ENCODE peak calls at places on chromosomes 13 and 19, in six cellular contexts. O is IMR-90, B is prostate gland, S is AG04450, M is GM23248, V is DND-41. W is an unnamed sample. For H3K27me3, the result is how much of the 10 kb centered on the place peaks cover.

GRCh38 chr13:97884707-97885468 is 68.6 kb upstream of the IPO5 start:
- DNase-seq in O (no peak), B (no peak), S (no peak), M (no peak), V (no peak), W (no peak)

GRCh38 chr13:54029226-54029625 is 1000.6 kb downstream of the OLFM4 start:
- DNase-seq in O (no peak), B (no peak), S (no peak), M (no peak), V (no peak), W (no peak)

GRCh38 chr13:34678154-34678553 is 263.9 kb upstream of the NBEA start:
- DNase-seq in O (no peak), B (no peak), S (no peak), M (peak), V (no peak), W (no peak)

GRCh38 chr19:46863818-46864629 is 3.2 kb downstream of the ARHGAP35 start:
- DNase-seq in O (peak), B (peak), S (no peak), M (peak), V (no peak), W (no peak)

GRCh38 chr13:114157869-114158495 is 21.1 kb upstream of the CFAP97D2 start:
- DNase-seq in O (no peak), B (no peak), S (no peak), M (no peak), V (no peak), W (no peak)

GRCh38 chr19:7494416-7495098 is 5.7 kb upstream of the PEX11G start:
- DNase-seq in O (no peak), B (peak), S (no peak), M (no peak), V (no peak), W (no peak)

GRCh38 chr19:37466277-37466797 is 907 bp downstream of the ZNF569 start:
- DNase-seq in O (no peak), B (no peak), S (no peak), M (no peak), V (no peak), W (no peak)

GRCh38 chr13:98839826-98840769 is 87.6 kb upstream of the SLC15A1 start:
- DNase-seq in O (peak), B (peak), S (no peak), M (peak), V (peak), W (no peak)

GRCh38 chr19:41911889-41912731 is 16.1 kb downstream of the ERFL start:
- DNase-seq in O (no peak), B (no peak), S (no peak), M (no peak), V (no peak), W (no peak)

GRCh38 chr19:54096642-54097106 is 3.9 kb downstream of the OSCAR start:
- DNase-seq in O (peak), B (no peak), S (no peak), M (peak), V (no peak), W (no peak)

GRCh38 chr13:71962735-71963134 is 95.7 kb upstream of the DACH1 start:
- DNase-seq in O (no peak), B (no peak), S (no peak), M (no peak), V (no peak), W (no peak)
- H3K27ac ChIP-seq in O (no peak), B (no peak), S (no peak), M (no peak), V (no peak), W (no peak)

DNA sequence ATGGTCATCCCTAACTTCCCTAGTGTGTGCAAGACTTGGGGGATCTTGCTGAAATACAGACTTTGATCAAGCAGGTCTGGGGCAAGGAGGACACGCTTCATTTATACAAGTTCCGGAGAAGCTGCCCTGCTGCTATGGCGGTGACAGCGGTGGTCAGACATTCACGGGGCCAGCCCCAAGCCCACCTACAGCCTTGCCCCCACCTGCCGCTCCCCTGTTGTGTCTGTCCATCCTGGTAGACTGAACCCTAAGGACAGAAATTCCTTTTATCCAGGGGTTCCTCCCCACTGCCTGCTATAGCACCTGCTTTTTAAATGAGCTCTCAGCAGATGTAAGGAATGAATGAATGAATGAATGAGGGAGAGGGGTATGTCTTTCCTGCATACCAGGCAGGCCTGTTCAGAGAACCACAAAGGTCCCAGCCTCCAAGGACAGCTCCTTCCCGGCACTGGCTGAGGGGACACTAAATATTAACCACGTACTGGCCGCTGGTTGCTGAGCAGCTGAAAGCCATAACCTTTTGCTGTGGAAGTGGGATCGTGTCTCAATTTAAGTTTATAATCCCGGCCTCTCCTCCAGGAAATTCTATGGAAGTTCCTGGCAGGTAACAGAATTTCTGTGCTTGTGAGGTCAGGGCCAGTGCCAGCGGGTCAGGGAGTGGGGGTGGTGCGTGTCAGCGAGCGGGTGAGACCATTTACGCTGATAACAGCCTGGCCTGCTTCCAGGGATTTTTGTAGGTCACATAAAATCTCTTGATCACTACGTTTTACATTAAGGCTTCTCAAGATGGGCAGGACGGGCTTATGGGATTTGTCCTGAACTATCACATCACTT is 27.1 kb downstream of the TSSK6 start:
- DNase-seq in O (no peak), B (no peak), S (no peak), M (peak), V (no peak), W (no peak)
- H3K27me3 ChIP-seq in O (under half), B (under half), S (under half), M (under half), V (under half), W (under half)

DNA sequence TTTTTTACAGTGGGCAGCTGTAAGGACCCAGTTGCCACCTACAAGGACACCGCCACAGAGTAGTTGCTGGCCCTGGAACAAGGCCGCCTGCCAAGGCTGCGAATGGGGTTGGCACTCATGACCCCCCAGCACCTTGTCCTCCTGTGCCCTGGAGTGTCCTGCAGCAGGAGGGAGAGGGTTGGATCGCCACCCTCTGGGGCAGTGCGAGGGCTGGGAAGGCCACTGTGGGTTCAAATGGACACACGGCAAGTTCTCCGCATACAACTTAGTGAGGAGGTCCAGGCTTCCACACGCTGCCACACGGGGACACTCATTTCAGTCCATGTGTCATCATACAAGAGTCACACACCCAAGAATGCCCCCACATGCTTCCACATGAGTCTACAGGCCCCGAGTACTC is 978 bp downstream of the KLK8 start:
- DNase-seq in O (no peak), B (no peak), S (no peak), M (no peak), V (no peak), W (no peak)
- H3K27ac ChIP-seq in O (no peak), B (no peak), S (no peak), M (no peak), V (no peak), W (no peak)

DNA sequence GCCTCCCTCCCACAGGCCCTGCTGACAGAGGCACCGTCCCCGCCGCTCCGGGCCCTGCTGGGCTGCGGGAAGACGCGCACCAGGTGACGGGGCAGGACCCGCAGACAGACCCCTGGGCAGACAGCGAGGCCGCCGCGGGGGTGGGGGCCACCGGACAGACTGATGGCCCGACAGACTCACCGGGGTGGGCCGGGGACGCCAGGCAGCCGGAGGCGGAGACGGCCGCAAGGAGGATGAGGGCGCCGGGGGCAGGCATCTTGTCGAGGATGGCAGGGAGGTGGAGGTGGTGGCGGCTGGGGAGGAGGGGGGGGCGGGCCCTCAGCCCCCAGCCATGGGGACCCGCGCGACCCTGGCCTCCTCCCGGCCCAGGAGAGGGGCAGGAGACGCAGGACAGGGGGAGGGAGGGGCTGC is 309 bp downstream of the LMTK3 start:
- DNase-seq in O (no peak), B (no peak), S (no peak), M (no peak), V (no peak), W (no peak)
- H3K27me3 ChIP-seq in O (under half), B (under half), S (under half), M (under half), V (under half), W (under half)

GRCh38 chr19:16623576-16623975 is 4.4 kb downstream of the MED26 start:
- DNase-seq in O (no peak), B (no peak), S (no peak), M (no peak), V (no peak), W (no peak)

GRCh38 chr19:16627194-16627927 is 643 bp downstream of the MED26 start:
- DNase-seq in O (no peak), B (no peak), S (no peak), M (peak), V (peak), W (no peak)

GRCh38 chr19:16626796-16627193 is 1.2 kb downstream of the MED26 start:
- DNase-seq in O (no peak), B (no peak), S (no peak), M (peak), V (peak), W (no peak)

GRCh38 chr19:16624236-16624635 is 3.8 kb downstream of the MED26 start:
- DNase-seq in O (no peak), B (no peak), S (no peak), M (no peak), V (no peak), W (no peak)

GRCh38 chr19:16625183-16625958 is 2.6 kb downstream of the MED26 start:
- DNase-seq in O (no peak), B (no peak), S (no peak), M (no peak), V (no peak), W (no peak)
- H3K27ac ChIP-seq in O (no peak), B (no peak), S (no peak), M (no peak), V (peak), W (no peak)

GRCh38 chr19:49154279-49154678 is 917 bp downstream of the HRC start:
- DNase-seq in O (no peak), B (no peak), S (no peak), M (no peak), V (no peak), W (no peak)
- H3K27me3 ChIP-seq in O (under half), B (under half), S (under half), M (under half), V (under half), W (under half)

GRCh38 chr13:27258637-27259377 is 7.4 kb downstream of the RPL21 start:
- DNase-seq in O (no peak), B (no peak), S (no peak), M (peak), V (no peak), W (no peak)
- H3K27ac ChIP-seq in O (no peak), B (no peak), S (no peak), M (peak), V (no peak), W (no peak)

W was measured in CD8-positive, alpha-beta memory T cell.